ENCODE peak calls at places on chromosomes 1 and 21, in four cellular contexts. D is stomach, R is breast epithelium, Q is mesothelial cell of epicardium. Y is an unnamed sample.

GRCh38 chr1:199205740-199206139 is 566.9 kb downstream of the PTPRC start:
- DNase-seq in R (no peak), Q (no peak), D (no peak), Y (no peak)

GRCh38 chr1:162530318-162530984 is 31.1 kb upstream of the UAP1 start:
- DNase-seq in R (no peak), Q (no peak), D (no peak), Y (peak)

GRCh38 chr1:30537279-30537678 is 186.1 kb downstream of the MATN1 start:
- DNase-seq in D (no peak), Q (no peak), R (no peak), Y (no peak)

GRCh38 chr1:230541306-230541705 is 101.0 kb upstream of the COG2 start:
- DNase-seq in D (no peak), Q (no peak), R (no peak), Y (no peak)

GRCh38 chr21:37071561-37072238 is 1.2 kb downstream of the PIGP start:
- DNase-seq in Q (no peak), R (peak), D (peak), Y (peak)

GRCh38 chr1:223137402-223138100 is 5.5 kb downstream of the TLR5 start:
- DNase-seq in R (no peak), Q (no peak), D (no peak), Y (no peak)

GRCh38 chr1:9901148-9902059 is 8.7 kb downstream of the CTNNBIP1 start:
- DNase-seq in D (peak), R (no peak), Q (no peak), Y (no peak)

GRCh38 chr1:229716692-229717091 is 90.6 kb downstream of the URB2 start:
- DNase-seq in Q (no peak), R (no peak), D (no peak), Y (no peak)

GRCh38 chr1:24415910-24416665 is 486 bp downstream of the NIPAL3 start:
- DNase-seq in R (no peak), D (no peak), Q (no peak), Y (no peak)

GRCh38 chr1:86648255-86648654 is 56.1 kb upstream of the SH3GLB1 start:
- DNase-seq in Q (no peak), R (no peak), D (no peak), Y (no peak)

GRCh38 chr1:51061231-51061943 is 40.6 kb upstream of the C1orf185 start:
- DNase-seq in D (no peak), Q (no peak), R (no peak), Y (no peak)

GRCh38 chr1:109113787-109114568 is at the start of gene ELAPOR1:
- DNase-seq in D (peak), Q (peak), R (peak), Y (peak)

GRCh38 chr1:41917835-41918449 is 780 bp downstream of the HIVEP3 start:
- DNase-seq in Q (peak), R (no peak), D (peak), Y (peak)

GRCh38 chr21:45863751-45864150 is 117.8 kb upstream of the COL6A1 start:
- DNase-seq in Q (no peak), R (no peak), D (no peak), Y (no peak)

GRCh38 chr1:226574044-226574443 is 25.5 kb downstream of the STUM start:
- DNase-seq in R (no peak), Q (no peak), D (no peak), Y (no peak)

GRCh38 chr21:38950388-38951094 is 144.8 kb downstream of the ETS2 start:
- DNase-seq in Q (no peak), R (no peak), D (peak), Y (no peak)

GRCh38 chr21:43369596-43370090 is 57.3 kb downstream of the SIK1 start:
- DNase-seq in Q (no peak), D (no peak), R (no peak), Y (no peak)

GRCh38 chr1:56250809-56251208 is 328.6 kb downstream of the PLPP3 start:
- DNase-seq in Q (no peak), D (no peak), R (no peak), Y (no peak)

GRCh38 chr1:228836954-228837481 is 101.7 kb downstream of the RHOU start:
- DNase-seq in D (no peak), Q (no peak), R (no peak), Y (no peak)

GRCh38 chr1:84174051-84174556 is 30.0 kb downstream of the PRKACB start:
- DNase-seq in Q (no peak), D (no peak), R (no peak), Y (no peak)

GRCh38 chr21:27132270-27132669 is 165.4 kb upstream of the ADAMTS5 start:
- DNase-seq in Q (no peak), R (no peak), D (no peak), Y (no peak)

GRCh38 chr1:89721351-89721750 is 88.4 kb downstream of the LRRC8C start:
- DNase-seq in Q (no peak), R (no peak), D (no peak), Y (no peak)

GRCh38 chr1:204611036-204611435 is 74.5 kb downstream of the LRRN2 start:
- DNase-seq in D (no peak), R (no peak), Q (no peak), Y (no peak)

GRCh38 chr1:111507411-111508201 is 4.2 kb upstream of the ADORA3 start:
- DNase-seq in Q (peak), R (no peak), D (peak), Y (peak)

DNA sequence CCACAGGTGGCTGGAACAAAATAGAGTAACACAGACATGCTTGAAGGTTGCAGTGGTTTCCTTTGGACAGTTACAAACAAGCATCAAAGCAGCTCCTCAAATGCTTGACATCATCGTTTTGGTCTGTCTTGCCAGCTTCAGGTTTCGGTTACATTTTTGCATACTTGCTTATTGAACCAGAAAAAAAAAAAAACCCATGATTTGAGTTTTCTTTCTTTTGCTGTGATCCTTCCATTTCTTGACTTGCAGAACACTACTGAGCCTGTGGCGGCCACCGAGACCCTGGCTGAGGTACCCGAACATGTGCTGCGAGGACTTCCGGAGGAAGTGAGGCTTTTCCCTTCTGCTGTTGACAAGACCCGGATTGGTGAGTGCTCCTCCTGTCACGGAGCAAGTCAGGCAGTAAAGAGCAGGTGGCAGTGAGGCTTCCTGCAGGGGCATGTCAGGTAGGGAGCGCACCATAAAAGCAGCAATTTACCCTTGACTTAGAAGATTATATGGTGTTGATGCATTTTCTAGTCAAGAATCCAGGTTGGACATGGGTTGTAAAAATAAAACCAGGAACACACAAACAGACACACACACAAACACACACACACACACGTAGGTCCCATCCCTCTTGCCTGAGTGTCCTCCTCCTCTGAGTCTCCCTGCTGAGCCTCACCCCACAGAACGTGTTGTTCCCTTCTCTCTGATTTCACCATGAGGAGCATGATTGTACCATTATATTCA is 30.9 kb downstream of the PRDM2 start:
- DNase-seq in R (no peak), Q (no peak), D (peak), Y (peak)
- TF ChIP-seq CTCF in R (no peak), Q (no peak), D (no peak), Y (no peak)

DNA sequence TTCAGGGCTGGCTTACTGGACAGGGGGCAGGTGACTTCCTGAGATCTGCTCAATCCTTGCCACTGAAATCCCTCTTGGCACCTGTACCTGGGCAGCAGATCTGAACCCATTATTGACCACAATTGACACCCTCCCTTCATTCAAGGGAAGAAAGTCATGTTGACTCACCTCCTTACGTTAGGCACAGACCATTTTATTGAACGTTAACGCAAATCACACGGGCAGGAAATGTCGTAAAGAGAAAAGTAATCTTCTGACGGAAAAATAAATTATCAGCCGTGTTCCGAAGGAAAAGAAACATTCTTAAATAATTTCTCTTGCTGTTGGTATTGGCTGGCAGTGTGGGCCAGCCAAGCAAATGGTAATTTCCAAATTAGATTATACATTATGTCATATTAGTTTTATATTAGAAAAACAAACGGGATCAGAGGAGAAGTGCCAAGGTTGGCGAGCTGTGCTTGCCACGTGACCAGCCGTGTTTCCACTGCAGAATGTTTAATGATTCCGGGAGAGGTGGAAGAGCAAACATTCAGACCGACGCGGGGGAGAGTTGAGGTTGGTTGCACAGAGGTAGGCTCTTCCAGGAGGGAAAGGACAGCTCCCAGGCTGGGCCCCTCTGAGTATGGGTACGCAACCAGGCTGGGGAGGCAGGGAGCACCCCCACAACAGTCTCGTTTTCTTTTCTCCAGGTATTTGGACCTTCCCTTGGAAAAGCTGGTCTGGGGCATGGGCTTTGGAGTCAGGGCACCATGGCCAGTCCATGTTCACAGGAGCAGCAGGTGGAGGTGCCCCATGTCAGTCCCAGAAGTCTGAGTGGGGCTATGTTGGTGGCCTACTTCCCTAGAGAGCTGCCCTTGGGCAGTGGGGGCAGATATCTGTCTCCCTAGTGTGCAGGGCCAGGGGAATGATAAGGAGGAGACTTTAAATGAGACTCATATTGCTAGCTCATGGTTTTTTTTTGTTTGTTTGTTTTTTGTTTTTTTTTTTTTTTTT is 121.1 kb downstream of the FOXD2 start:
- DNase-seq in Q (no peak), D (peak), R (no peak), Y (no peak)
- TF ChIP-seq CTCF in Q (no peak), D (no peak), R (no peak), Y (no peak)

DNA sequence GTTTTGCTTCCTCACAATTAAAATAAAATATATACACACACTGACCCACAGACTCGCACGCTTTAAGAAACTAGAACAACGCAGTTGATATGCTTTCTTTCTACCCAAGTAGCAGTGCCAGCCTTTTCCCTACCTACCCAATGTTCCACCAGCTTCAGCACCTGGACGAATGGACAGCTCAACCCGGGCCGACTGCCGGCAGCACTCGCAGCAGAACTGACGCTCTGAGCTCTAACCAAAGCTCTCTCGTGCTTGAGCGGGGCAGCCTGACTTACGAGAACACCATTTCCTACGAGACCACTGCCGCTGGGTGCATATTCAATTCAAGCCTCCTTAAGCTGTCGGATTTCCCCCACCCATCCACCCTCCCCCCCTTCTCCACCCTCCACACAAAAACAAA is 127.4 kb upstream of the DPYD start:
- DNase-seq in D (peak), Q (peak), R (peak), Y (peak)
- TF ChIP-seq CTCF in D (no peak), Q (no peak), R (no peak), Y (no peak)

DNA sequence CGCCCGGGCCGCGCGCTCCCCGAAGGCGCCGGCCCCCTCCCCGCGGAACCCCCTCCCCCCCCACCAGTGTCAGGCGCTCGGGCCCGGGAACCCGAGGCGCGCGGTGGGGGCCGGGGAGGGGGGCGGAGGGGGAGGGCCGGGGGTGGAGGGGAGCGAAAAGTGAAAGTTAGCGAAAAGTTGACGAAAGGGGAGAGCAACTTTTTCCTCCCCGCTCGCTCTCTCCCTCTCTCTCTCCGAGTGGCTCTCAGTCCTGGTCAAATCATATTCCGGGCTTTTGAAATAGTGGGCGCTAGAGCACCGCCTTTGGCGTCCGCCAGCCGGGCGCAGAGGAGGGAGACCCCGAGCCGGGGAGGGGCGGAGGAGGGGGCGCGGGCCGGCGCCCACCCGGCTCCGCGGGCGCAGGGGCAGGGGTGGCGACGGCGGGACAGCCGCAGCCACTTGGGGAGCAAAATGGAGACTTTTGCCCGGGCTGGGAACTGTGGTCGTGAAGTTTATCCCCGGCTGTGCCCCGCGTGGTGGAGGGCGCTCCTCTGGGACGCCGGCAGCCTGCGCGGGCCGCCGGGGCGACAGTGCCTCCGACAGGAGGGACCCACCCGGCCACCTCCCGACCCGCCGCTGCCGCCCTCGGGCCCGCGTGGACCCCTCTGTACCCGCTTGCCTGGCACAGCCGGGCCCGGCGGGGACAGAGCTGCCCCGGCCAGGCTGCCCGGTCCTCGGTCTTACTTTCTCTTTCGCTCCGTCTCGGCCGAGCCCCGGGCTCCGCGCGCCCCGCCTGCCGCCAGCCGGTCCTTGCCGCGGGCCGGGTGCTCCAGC is 694 bp downstream of the PRDM16 start:
- DNase-seq in Q (peak), D (no peak), R (no peak), Y (no peak)
- TF ChIP-seq CTCF in Q (peak), D (no peak), R (no peak), Y (no peak)

GRCh38 chr21:34958040-34958439 is 91.1 kb downstream of the RUNX1 start:
- DNase-seq in Q (no peak), D (no peak), R (no peak), Y (no peak)
- TF ChIP-seq CTCF in Q (no peak), D (no peak), R (no peak), Y (no peak)

GRCh38 chr1:53255031-53255430 is 16.7 kb upstream of the MAGOH start:
- DNase-seq in Q (no peak), D (no peak), R (no peak), Y (no peak)
- TF ChIP-seq CTCF in Q (no peak), D (no peak), R (no peak), Y (no peak)

DNA sequence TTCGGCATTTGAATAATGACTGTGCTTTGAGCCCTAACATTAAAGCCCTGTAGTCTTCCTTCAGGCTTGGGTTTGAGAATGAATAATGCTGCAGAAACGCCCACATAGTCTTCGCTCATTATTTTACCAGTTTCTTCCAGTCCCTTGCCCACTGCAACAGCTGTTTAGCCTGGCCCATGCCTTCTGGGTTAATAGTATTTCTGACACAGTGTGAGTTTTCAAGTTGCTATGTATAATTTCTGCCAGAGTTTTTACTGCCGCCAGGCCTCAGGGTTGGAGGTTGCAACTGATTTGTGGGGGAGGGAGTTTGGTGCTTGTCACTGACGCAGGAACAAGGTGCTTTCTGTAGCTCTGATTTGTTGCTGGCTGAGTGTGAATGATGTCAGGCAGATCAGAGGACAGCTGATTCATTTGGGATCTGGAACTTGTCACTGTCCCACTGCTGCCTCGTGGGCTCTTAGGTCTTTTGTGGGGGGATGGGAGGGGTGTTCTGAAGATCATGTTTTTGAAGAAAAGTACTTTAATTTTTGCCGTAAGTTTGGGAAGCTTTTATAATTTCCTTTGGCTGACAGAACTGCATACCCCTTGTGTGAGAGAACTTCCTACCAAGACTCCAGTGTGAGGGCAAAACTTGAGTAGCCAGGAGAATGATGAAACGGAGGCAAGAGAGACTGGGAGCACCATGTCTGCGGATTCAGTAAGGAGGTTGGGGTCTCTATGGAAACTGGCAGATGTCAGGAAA is 109.9 kb downstream of the MAST2 start:
- DNase-seq in Q (no peak), D (no peak), R (no peak), Y (peak)
- TF ChIP-seq CTCF in Q (no peak), D (no peak), R (no peak), Y (no peak)

GRCh38 chr1:115466433-115466832 is 128.4 kb upstream of the NGF start:
- DNase-seq in R (no peak), Q (no peak), D (no peak), Y (no peak)
- TF ChIP-seq CTCF in R (no peak), Q (no peak), D (no peak), Y (no peak)

DNA sequence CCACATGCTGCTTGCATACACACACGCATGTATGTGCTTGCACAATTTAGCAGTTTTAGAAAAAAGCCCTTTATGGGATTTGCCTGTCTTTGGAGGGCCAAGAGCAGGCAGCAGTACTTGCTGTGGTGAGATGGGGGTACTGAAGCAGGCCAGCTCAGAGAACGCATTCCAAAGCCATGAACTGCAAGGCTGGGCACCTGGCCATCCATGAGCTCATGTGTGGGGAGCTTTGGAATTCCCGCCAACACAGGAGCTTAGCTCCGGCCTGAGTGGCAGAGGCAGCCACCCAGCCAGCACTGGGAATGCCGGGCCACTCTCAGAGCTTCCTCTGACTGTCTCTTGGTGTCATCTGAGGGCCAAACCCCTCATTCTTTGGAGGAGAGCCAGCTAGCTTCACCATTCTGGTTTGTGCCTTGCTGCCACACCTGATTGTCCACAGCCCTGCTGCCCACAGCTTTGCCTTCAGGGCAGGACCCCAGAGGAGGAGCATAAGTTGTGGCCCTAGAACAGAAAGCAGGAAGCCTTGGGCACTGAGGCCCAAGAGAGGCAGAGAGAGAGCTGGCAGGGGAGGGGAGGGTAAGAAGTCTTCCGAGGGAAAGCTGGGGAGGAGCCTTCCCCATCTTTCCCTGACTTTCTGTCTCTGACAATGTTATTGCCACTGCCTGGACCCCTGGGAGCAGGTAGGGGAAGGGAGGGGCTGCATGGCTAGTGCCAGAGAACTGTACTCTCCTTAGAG is 92.1 kb upstream of the POU3F1 start:
- DNase-seq in R (peak), Q (peak), D (peak), Y (no peak)
- TF ChIP-seq CTCF in R (no peak), Q (no peak), D (peak), Y (no peak)

Y was measured in GM13976.